ENCODE peak calls at places on chromosomes 2 and 18, in five cellular contexts. U, P, C, I and E are unnamed samples.

GRCh38 chr2:30149513-30149912 is 2.7 kb downstream of the YPEL5 start:
- DNase-seq in C (peak), U (no peak), P (no peak), I (peak), E (peak)

GRCh38 chr2:222038086-222038802 is 260.6 kb downstream of the PAX3 start:
- DNase-seq in C (peak), I (no peak), U (peak), P (no peak), E (peak)

GRCh38 chr18:54783100-54783499 is 45.2 kb upstream of the RAB27B start:
- DNase-seq in C (no peak), I (no peak), U (no peak), P (no peak), E (no peak)

GRCh38 chr2:75605770-75606535 is 40.6 kb upstream of the MRPL19 start:
- DNase-seq in P (no peak), U (peak), C (peak), I (no peak), E (peak)

GRCh38 chr2:102120261-102121259 is 22.0 kb upstream of the IL1R1 start:
- DNase-seq in P (no peak), I (no peak), C (no peak), U (no peak), E (peak)

GRCh38 chr2:171389780-171390179 is 44.0 kb downstream of the METTL8 start:
- DNase-seq in I (no peak), P (no peak), C (no peak), U (no peak), E (no peak)

GRCh38 chr2:27123302-27124150 is at the start of gene ABHD1:
- DNase-seq in I (peak), P (no peak), U (no peak), C (no peak), E (peak)

GRCh38 chr2:136534817-136535216 is 230.5 kb upstream of the THSD7B start:
- DNase-seq in P (no peak), I (no peak), U (no peak), C (no peak), E (no peak)

GRCh38 chr2:39932198-39932597 is 153.1 kb upstream of the THUMPD2 start:
- DNase-seq in C (no peak), U (peak), I (no peak), P (no peak), E (no peak)

GRCh38 chr2:217994776-217995274 is 8.0 kb downstream of the TNS1 start:
- DNase-seq in P (no peak), C (peak), I (no peak), U (peak), E (peak)

GRCh38 chr18:75727479-75727878 is 300.0 kb upstream of the SMIM21 start:
- DNase-seq in I (peak), P (peak), U (peak), C (peak), E (no peak)

GRCh38 chr2:70089220-70089945 is 2.1 kb downstream of the PCBP1 start:
- DNase-seq in U (no peak), I (peak), P (no peak), C (peak), E (no peak)

GRCh38 chr2:105750735-105751134 is 6.0 kb downstream of the NCK2 start:
- DNase-seq in U (no peak), I (no peak), P (no peak), C (no peak), E (no peak)

DNA sequence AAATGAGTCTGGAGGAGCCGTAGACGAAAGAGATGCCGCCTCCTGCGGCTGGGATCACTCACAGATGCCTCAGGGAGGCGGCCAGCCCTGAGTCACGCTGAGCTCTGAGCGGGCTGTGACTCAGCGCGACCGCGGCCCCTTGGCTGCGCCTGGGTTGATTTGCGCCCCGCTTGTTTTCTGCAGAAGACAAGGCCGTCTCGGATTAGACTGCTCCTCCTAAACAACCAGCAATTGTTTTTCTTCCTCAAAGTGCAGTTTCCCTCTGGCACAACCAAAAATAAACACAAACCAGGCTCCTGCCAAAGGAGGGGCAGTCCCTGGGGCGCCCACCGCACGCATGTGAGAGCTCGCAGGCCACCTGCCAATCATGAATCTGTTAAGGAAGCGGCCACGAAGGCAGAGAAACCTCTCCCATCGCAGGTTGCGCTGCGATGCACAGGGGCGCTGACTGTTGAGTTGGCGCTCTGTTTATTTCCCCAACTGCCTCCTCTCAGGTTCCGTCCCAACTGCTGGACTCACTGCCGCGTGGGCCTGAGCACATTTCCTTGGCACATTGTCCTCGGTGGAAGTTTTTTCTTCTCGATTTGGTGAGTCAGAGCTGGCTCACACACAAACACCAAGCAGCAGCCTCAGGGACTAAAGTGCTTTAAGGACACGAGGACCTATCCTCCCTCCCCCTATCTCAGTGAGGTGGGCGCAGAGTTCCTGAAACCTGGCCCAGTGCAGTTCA is 85.2 kb upstream of the NDUFV2 start:
- DNase-seq in P (peak), C (peak), U (peak), I (no peak), E (peak)
- H3K18ac ChIP-seq in P (peak), C (no peak), U (peak), I (peak), E (peak)

GRCh38 chr2:9481257-9481922 is 7.0 kb downstream of the IAH1 start:
- DNase-seq in U (peak), I (no peak), C (peak), P (no peak), E (no peak)
- H3K9ac ChIP-seq in U (no peak), I (no peak), C (no peak), P (no peak), E (no peak)

GRCh38 chr2:241315879-241316700 is at the start of gene SEPTIN2:
- DNase-seq in U (peak), I (no peak), P (no peak), C (peak), E (peak)
- H3K23ac ChIP-seq in U (peak), I (no peak), P (peak), C (peak), E (peak)

GRCh38 chr2:129164220-129164619 is 815.2 kb upstream of the RAB6C start:
- DNase-seq in P (no peak), C (no peak), U (no peak), I (no peak), E (no peak)

GRCh38 chr2:129165001-129165400 is 814.5 kb upstream of the RAB6C start:
- DNase-seq in U (no peak), P (no peak), I (no peak), C (no peak), E (no peak)

GRCh38 chr2:129160879-129161278 is 818.6 kb upstream of the RAB6C start:
- DNase-seq in C (no peak), I (no peak), U (no peak), P (no peak), E (no peak)
- H3K18ac ChIP-seq in C (no peak), I (no peak), U (no peak), P (no peak), E (no peak)

GRCh38 chr18:23966909-23967308 is 47.6 kb upstream of the TTC39C start:
- DNase-seq in I (no peak), P (no peak), U (no peak), C (no peak), E (no peak)
- H3K9ac ChIP-seq in I (no peak), P (no peak), U (no peak), C (no peak), E (no peak)

GRCh38 chr2:3043726-3044125 is 333.9 kb downstream of the EIPR1 start:
- DNase-seq in C (no peak), P (no peak), I (no peak), U (no peak), E (no peak)

GRCh38 chr2:3042601-3043585 is 334.7 kb downstream of the EIPR1 start:
- DNase-seq in U (no peak), P (no peak), C (no peak), I (no peak), E (no peak)

GRCh38 chr2:3044587-3045317 is 332.9 kb downstream of the EIPR1 start:
- DNase-seq in U (no peak), I (no peak), P (no peak), C (no peak), E (no peak)

GRCh38 chr2:3046170-3046865 is 331.3 kb downstream of the EIPR1 start:
- DNase-seq in P (no peak), C (no peak), U (no peak), I (no peak), E (no peak)

GRCh38 chr2:3045318-3045921 is 332.2 kb downstream of the EIPR1 start:
- DNase-seq in P (no peak), I (no peak), C (no peak), U (no peak), E (no peak)
- H3K23ac ChIP-seq in P (peak), I (no peak), C (no peak), U (no peak), E (peak)

GRCh38 chr2:96151595-96152300 is 6.5 kb upstream of the DUSP2 start:
- DNase-seq in C (no peak), I (no peak), U (no peak), P (no peak), E (no peak)

GRCh38 chr2:96154506-96155380 is 9.5 kb upstream of the DUSP2 start:
- DNase-seq in U (no peak), P (no peak), I (peak), C (no peak), E (no peak)

GRCh38 chr2:96153991-96154431 is 8.8 kb upstream of the DUSP2 start:
- DNase-seq in P (no peak), C (no peak), U (no peak), I (peak), E (no peak)

GRCh38 chr2:96152301-96153165 is 7.3 kb upstream of the DUSP2 start:
- DNase-seq in C (no peak), P (peak), I (peak), U (no peak), E (no peak)

GRCh38 chr2:96153291-96153713 is 8.1 kb upstream of the DUSP2 start:
- DNase-seq in U (no peak), P (no peak), C (no peak), I (peak), E (no peak)
- H3K18ac ChIP-seq in U (no peak), P (peak), C (no peak), I (peak), E (no peak)